ENCODE peak calls at places on chromosomes 3 and 15, in eight cellular contexts. V is activated CD4-positive, alpha-beta T cell treated with anti-CD3 and anti-CD28 coated beads for 1 hour; L is neural crest cell; T is T-helper 1 cell; A is astrocyte of the spinal cord; F is stimulated activated naive CD4-positive, alpha-beta T cell; P is progenitor cell of endocrine pancreas; Q is substantia nigra. U is an unnamed sample.

GRCh38 chr3:151086484-151087456 is 1.3 kb downstream of the MED12L start:
- DNase-seq in Q (peak), F (peak), T (peak), V (peak), P (peak), L (peak), A (peak), U (peak)

GRCh38 chr3:177563792-177564191 is 366.5 kb upstream of the TBL1XR1 start:
- DNase-seq in L (no peak), T (no peak), P (no peak), A (no peak), V (no peak), F (no peak), Q (no peak), U (no peak)

GRCh38 chr3:57689367-57690053 is 3.4 kb downstream of the DENND6A start:
- DNase-seq in L (no peak), F (no peak), P (no peak), Q (no peak), V (no peak), A (no peak), T (no peak), U (no peak)

GRCh38 chr15:59303641-59304433 is 68.8 kb downstream of the MYO1E start:
- DNase-seq in F (no peak), A (peak), T (no peak), L (no peak), Q (no peak), P (no peak), V (no peak), U (no peak)

GRCh38 chr15:65055201-65055870 is 10.1 kb downstream of the SLC51B start:
- DNase-seq in A (peak), L (no peak), T (no peak), F (no peak), P (no peak), V (no peak), Q (no peak), U (no peak)

GRCh38 chr15:62845239-62846126 is 197.1 kb upstream of the TPM1 start:
- DNase-seq in A (no peak), V (no peak), L (no peak), F (no peak), P (no peak), T (no peak), Q (no peak), U (no peak)

GRCh38 chr15:65384895-65385867 is 7.4 kb upstream of the IGDCC3 start:
- DNase-seq in V (peak), A (peak), T (peak), L (peak), F (peak), Q (peak), P (peak), U (peak)

GRCh38 chr15:35557544-35557943 is 11.6 kb upstream of the DPH6 start:
- DNase-seq in Q (no peak), V (no peak), P (no peak), T (no peak), F (no peak), A (peak), L (no peak), U (no peak)

GRCh38 chr15:62783303-62783957 is 259.1 kb upstream of the TPM1 start:
- DNase-seq in T (no peak), P (no peak), V (no peak), Q (no peak), L (no peak), F (no peak), A (peak), U (no peak)

GRCh38 chr15:75577401-75578205 is 1.5 kb downstream of the PTPN9 start:
- DNase-seq in A (peak), P (no peak), V (no peak), F (no peak), L (no peak), T (no peak), Q (no peak), U (peak)

GRCh38 chr15:56038015-56038414 is 44.6 kb upstream of the NEDD4 start:
- DNase-seq in A (peak), Q (no peak), F (no peak), V (no peak), T (peak), L (no peak), P (no peak), U (peak)

GRCh38 chr15:51848811-51849210 is 19.4 kb downstream of the TMOD3 start:
- DNase-seq in P (no peak), Q (no peak), A (no peak), F (no peak), V (no peak), T (no peak), L (no peak), U (no peak)

U was measured in naive thymus-derived CD4-positive, alpha-beta T cell.